ENCODE peak calls at places on chromosomes 7 and 10, in eight cellular contexts. N, T, W, F, H, M, Y and I are unnamed samples.

GRCh38 chr7:144391014-144391413 is 12.5 kb downstream of the NOBOX start:
- DNase-seq in N (no peak), T (no peak), W (no peak), F (no peak), H (no peak), M (no peak), Y (no peak), I (no peak)

GRCh38 chr10:68462536-68462935 is 9.2 kb downstream of the DNA2 start:
- DNase-seq in N (no peak), T (no peak), W (no peak), F (no peak), H (no peak), M (no peak), Y (no peak), I (no peak)

GRCh38 chr7:5426226-5426475 is 2.5 kb upstream of the TNRC18 start:
- DNase-seq in N (no peak), T (peak), W (peak), F (peak), H (no peak), M (no peak), Y (peak), I (no peak)

GRCh38 chr10:71725998-71726672 is 6.6 kb upstream of the C10orf105 start:
- DNase-seq in N (no peak), T (no peak), W (no peak), F (no peak), H (peak), M (peak), Y (no peak), I (no peak)

GRCh38 chr7:87628780-87629569 is 777 bp downstream of the RUNDC3B start:
- DNase-seq in N (peak), T (peak), W (no peak), F (no peak), H (peak), M (peak), Y (no peak), I (no peak)

GRCh38 chr7:141409911-141410329 is 141.3 kb upstream of the AGK start:
- DNase-seq in N (no peak), T (no peak), W (no peak), F (no peak), H (no peak), M (no peak), Y (no peak), I (no peak)

GRCh38 chr7:150356265-150356897 is 12.2 kb upstream of the REPIN1 start:
- DNase-seq in N (no peak), T (no peak), W (no peak), F (peak), H (peak), M (peak), Y (no peak), I (no peak)

GRCh38 chr7:155739538-155740140 is 72.6 kb downstream of the SHH start:
- DNase-seq in N (peak), T (no peak), W (no peak), F (no peak), H (no peak), M (no peak), Y (no peak), I (no peak)

GRCh38 chr7:41809487-41810257 is 106.8 kb upstream of the INHBA start:
- DNase-seq in N (no peak), T (no peak), W (no peak), F (no peak), H (peak), M (no peak), Y (peak), I (no peak)

GRCh38 chr7:132575336-132575986 is 809 bp downstream of the PLXNA4 start:
- DNase-seq in N (no peak), T (no peak), W (peak), F (no peak), H (peak), M (peak), Y (no peak), I (peak)

GRCh38 chr10:32937824-32938482 is 20.1 kb downstream of the ITGB1 start:
- DNase-seq in N (no peak), T (no peak), W (no peak), F (no peak), H (peak), M (no peak), Y (no peak), I (no peak)

GRCh38 chr7:128939075-128939860 is 1.5 kb downstream of the IRF5 start:
- DNase-seq in N (peak), T (no peak), W (no peak), F (no peak), H (no peak), M (peak), Y (no peak), I (no peak)

GRCh38 chr7:94561841-94562514 is 52.4 kb downstream of the CASD1 start:
- DNase-seq in N (no peak), T (no peak), W (no peak), F (peak), H (peak), M (no peak), Y (peak), I (no peak)

GRCh38 chr7:126937196-126937595 is 315.5 kb downstream of the GRM8 start:
- DNase-seq in N (no peak), T (no peak), W (no peak), F (no peak), H (no peak), M (no peak), Y (no peak), I (no peak)

GRCh38 chr7:28957064-28957821 is 887 bp downstream of the TRIL start:
- DNase-seq in N (peak), T (peak), W (no peak), F (no peak), H (peak), M (peak), Y (no peak), I (no peak)

GRCh38 chr7:38704041-38704547 is 72.9 kb upstream of the AMPH start:
- DNase-seq in N (no peak), T (no peak), W (no peak), F (no peak), H (no peak), M (no peak), Y (no peak), I (no peak)

GRCh38 chr7:84107259-84107658 is 87.3 kb downstream of the SEMA3A start:
- DNase-seq in N (no peak), T (no peak), W (no peak), F (no peak), H (no peak), M (no peak), Y (no peak), I (no peak)

GRCh38 chr7:81616951-81617350 is 152.9 kb downstream of the HGF start:
- DNase-seq in N (no peak), T (no peak), W (no peak), F (peak), H (no peak), M (no peak), Y (no peak), I (no peak)

GRCh38 chr7:2015251-2015871 is 217.4 kb downstream of the MAD1L1 start:
- DNase-seq in N (peak), T (no peak), W (no peak), F (no peak), H (no peak), M (no peak), Y (no peak), I (no peak)

GRCh38 chr10:60572511-60573194 is 183.0 kb upstream of the ANK3 start:
- DNase-seq in N (no peak), T (no peak), W (no peak), F (no peak), H (peak), M (no peak), Y (peak), I (no peak)

GRCh38 chr7:80361948-80362347 is 149.9 kb downstream of the GNAT3 start:
- DNase-seq in N (no peak), T (no peak), W (no peak), F (no peak), H (peak), M (no peak), Y (no peak), I (no peak)

GRCh38 chr7:28889290-28889689 is 68.8 kb downstream of the TRIL start:
- DNase-seq in N (no peak), T (no peak), W (no peak), F (no peak), H (no peak), M (no peak), Y (no peak), I (no peak)

GRCh38 chr7:128194533-128195282 is 46.4 kb upstream of the LEP start:
- DNase-seq in N (no peak), T (no peak), W (no peak), F (no peak), H (no peak), M (no peak), Y (no peak), I (no peak)

GRCh38 chr7:43535810-43536585 is 46.9 kb upstream of the STK17A start:
- DNase-seq in N (no peak), T (no peak), W (peak), F (no peak), H (peak), M (no peak), Y (peak), I (peak)